ENCODE peak calls at places on chromosomes 12 and 14, in nine cellular contexts. Q is WTC11; T is activated T-helper 1 cell treated with Interleukin-2 at 50 U/mL for 16 hours; K is CD4-positive, alpha-beta memory T cell; F is non-pigmented ciliary epithelial cell; I is NCI-H2081; H is fibroblast of lung; D is lower lobe of right lung; O is cardiac fibroblast. C is an unnamed sample.

GRCh38 chr12:70045036-70045435 is 198.2 kb upstream of the CNOT2 start:
- DNase-seq in K (no peak), F (no peak), T (no peak), Q (no peak), I (no peak), H (peak), O (peak), D (no peak), C (peak)

GRCh38 chr14:56720703-56721426 is 89.4 kb downstream of the OTX2 start:
- DNase-seq in Q (no peak), D (no peak), I (no peak), F (no peak), H (no peak), K (no peak), T (no peak), O (no peak), C (no peak)

GRCh38 chr14:58171090-58171489 is 19.1 kb upstream of the ARMH4 start:
- DNase-seq in Q (peak), O (peak), H (peak), K (peak), F (no peak), D (peak), T (no peak), I (peak), C (peak)

GRCh38 chr12:51281202-51281924 is 11.1 kb upstream of the SMAGP start:
- DNase-seq in H (peak), K (no peak), T (no peak), Q (no peak), D (no peak), I (no peak), F (peak), O (peak), C (peak)

GRCh38 chr14:106222736-106223135 is 696.4 kb downstream of the TMEM121 start:
- DNase-seq in D (no peak), K (no peak), O (no peak), Q (no peak), H (no peak), F (no peak), I (no peak), T (no peak), C (no peak)

GRCh38 chr14:36553650-36554260 is 28.7 kb downstream of the NKX2-8 start:
- DNase-seq in Q (no peak), I (peak), T (no peak), H (peak), K (no peak), D (no peak), O (peak), F (peak), C (peak)

GRCh38 chr12:88207921-88208640 is 66.0 kb downstream of the TMTC3 start:
- DNase-seq in H (peak), Q (no peak), D (no peak), O (peak), F (no peak), I (no peak), T (no peak), K (no peak), C (peak)

GRCh38 chr12:94545937-94546771 is 86.5 kb upstream of the CEP83 start:
- DNase-seq in Q (peak), I (peak), F (peak), H (peak), O (peak), D (peak), K (no peak), T (no peak), C (peak)

GRCh38 chr14:101068293-101068957 is 164.9 kb upstream of the RTL1 start:
- DNase-seq in Q (peak), O (no peak), H (no peak), T (no peak), D (peak), K (no peak), I (no peak), F (no peak), C (no peak)

GRCh38 chr12:2640281-2640680 is 154.5 kb upstream of the FKBP4 start:
- DNase-seq in K (no peak), T (no peak), H (no peak), O (no peak), F (no peak), Q (peak), D (no peak), I (no peak), C (no peak)

GRCh38 chr14:59739794-59740193 is 130.8 kb downstream of the RTN1 start:
- DNase-seq in I (no peak), Q (no peak), T (no peak), H (no peak), F (no peak), D (peak), K (no peak), O (peak), C (no peak)

GRCh38 chr12:46265102-46265501 is 3.7 kb downstream of the SLC38A1 start:
- DNase-seq in O (no peak), I (no peak), H (no peak), T (no peak), Q (no peak), D (no peak), F (no peak), K (no peak), C (no peak)

GRCh38 chr12:131929530-131930456 is 717 bp downstream of the PUS1 start:
- DNase-seq in O (peak), Q (peak), K (peak), D (no peak), H (no peak), I (peak), F (no peak), T (no peak), C (no peak)

GRCh38 chr12:6684609-6685008 is 4.6 kb downstream of the ZNF384 start:
- DNase-seq in O (peak), H (peak), F (no peak), D (no peak), K (peak), Q (peak), I (peak), T (no peak), C (no peak)

GRCh38 chr12:41919526-41920305 is 225.0 kb downstream of the GXYLT1 start:
- DNase-seq in O (no peak), D (no peak), K (no peak), F (no peak), T (no peak), I (peak), Q (no peak), H (no peak), C (no peak)

GRCh38 chr12:81386101-81386500 is 308.2 kb downstream of the ACSS3 start:
- DNase-seq in D (no peak), Q (no peak), F (no peak), H (no peak), K (no peak), T (no peak), O (no peak), I (no peak), C (no peak)

GRCh38 chr14:59920378-59920683 is 387 bp downstream of the LRRC9 start:
- DNase-seq in T (no peak), F (no peak), D (no peak), I (no peak), O (no peak), Q (no peak), K (no peak), H (peak), C (no peak)

GRCh38 chr12:97168804-97169203 is 261.7 kb downstream of the NEDD1 start:
- DNase-seq in F (no peak), H (no peak), O (no peak), T (no peak), D (no peak), K (no peak), I (peak), Q (no peak), C (no peak)

GRCh38 chr12:16076553-16076952 is 165.4 kb downstream of the DERA start:
- DNase-seq in T (no peak), I (peak), Q (no peak), K (no peak), O (peak), D (no peak), F (no peak), H (peak), C (peak)

GRCh38 chr12:53793221-53793620 is 41.4 kb upstream of the CISTR start:
- DNase-seq in F (no peak), K (no peak), H (no peak), Q (no peak), T (no peak), I (no peak), O (no peak), D (no peak), C (no peak)

GRCh38 chr14:94066089-94066676 is 14.8 kb downstream of the DDX24 start:
- DNase-seq in F (no peak), I (peak), H (no peak), T (no peak), Q (no peak), O (no peak), D (no peak), K (no peak), C (no peak)

GRCh38 chr12:1398673-1399072 is 195.7 kb downstream of the FBXL14 start:
- DNase-seq in H (peak), D (no peak), O (peak), Q (no peak), I (no peak), F (no peak), K (no peak), T (no peak), C (peak)

GRCh38 chr12:26304273-26304672 is 108.9 kb downstream of the SSPN start:
- DNase-seq in D (no peak), H (no peak), K (no peak), F (no peak), Q (no peak), I (no peak), O (no peak), T (no peak), C (no peak)

GRCh38 chr14:97539884-97540283 is 742.7 kb downstream of the VRK1 start:
- DNase-seq in F (no peak), Q (no peak), I (no peak), D (no peak), T (no peak), O (no peak), K (no peak), H (no peak), C (no peak)